ENCODE peak calls at places on chromosomes 5 and 9, in eight cellular contexts. One of them, this sample, is unnamed. For H3K4me1, the result is how much of the 10 kb centered on the place peaks cover.

GRCh38 chr9:92094655-92095054 is 20.6 kb downstream of the SPTLC1 start:
- DNase-seq in heart left ventricle: no peak
- DNase-seq in ovary: no peak
- DNase-seq in gastrocnemius medialis: no peak
- DNase-seq in sigmoid colon: no peak
- DNase-seq in vagina: no peak
- DNase-seq in body of pancreas: no peak
- DNase-seq in stomach: no peak
- DNase-seq in this sample: no peak

GRCh38 chr9:92527832-92528536 is 7.8 kb downstream of the ECM2 start:
- DNase-seq in gastrocnemius medialis: no peak
- DNase-seq in vagina: no peak
- DNase-seq in sigmoid colon: no peak
- DNase-seq in body of pancreas: no peak
- DNase-seq in ovary: no peak
- DNase-seq in stomach: no peak
- DNase-seq in heart left ventricle: no peak
- DNase-seq in this sample: no peak

GRCh38 chr9:536597-537511 is 304.6 kb upstream of the DMRT1 start:
- DNase-seq in heart left ventricle: no peak
- DNase-seq in vagina: no peak
- DNase-seq in ovary: no peak
- DNase-seq in body of pancreas: no peak
- DNase-seq in gastrocnemius medialis: no peak
- DNase-seq in sigmoid colon: no peak
- DNase-seq in stomach: no peak
- DNase-seq in this sample: no peak

GRCh38 chr9:81683214-81683613 is 6.1 kb downstream of the TLE1 start:
- DNase-seq in sigmoid colon: no peak
- DNase-seq in ovary: no peak
- DNase-seq in heart left ventricle: no peak
- DNase-seq in gastrocnemius medialis: no peak
- DNase-seq in body of pancreas: no peak
- DNase-seq in stomach: no peak
- DNase-seq in vagina: no peak
- DNase-seq in this sample: no peak

GRCh38 chr9:72477862-72478564 is 43.4 kb upstream of the TMC1 start:
- DNase-seq in ovary: no peak
- DNase-seq in heart left ventricle: peak
- DNase-seq in vagina: no peak
- DNase-seq in gastrocnemius medialis: no peak
- DNase-seq in body of pancreas: peak
- DNase-seq in stomach: peak
- DNase-seq in sigmoid colon: no peak
- DNase-seq in this sample: no peak

GRCh38 chr9:71629816-71630215 is 138.5 kb downstream of the CEMIP2 start:
- DNase-seq in heart left ventricle: no peak
- DNase-seq in body of pancreas: no peak
- DNase-seq in gastrocnemius medialis: no peak
- DNase-seq in sigmoid colon: no peak
- DNase-seq in stomach: no peak
- DNase-seq in ovary: no peak
- DNase-seq in vagina: no peak
- DNase-seq in this sample: no peak

GRCh38 chr9:70389642-70390266 is 24.7 kb downstream of the KLF9 start:
- DNase-seq in heart left ventricle: no peak
- DNase-seq in ovary: no peak
- DNase-seq in sigmoid colon: no peak
- DNase-seq in gastrocnemius medialis: no peak
- DNase-seq in body of pancreas: no peak
- DNase-seq in vagina: no peak
- DNase-seq in stomach: no peak
- DNase-seq in this sample: no peak

GRCh38 chr9:22165144-22165543 is 156.0 kb upstream of the CDKN2B start:
- DNase-seq in heart left ventricle: no peak
- DNase-seq in sigmoid colon: no peak
- DNase-seq in gastrocnemius medialis: no peak
- DNase-seq in stomach: no peak
- DNase-seq in vagina: no peak
- DNase-seq in body of pancreas: no peak
- DNase-seq in ovary: no peak
- DNase-seq in this sample: no peak

GRCh38 chr9:120392711-120393110 is 187.3 kb downstream of the CDK5RAP2 start:
- DNase-seq in body of pancreas: no peak
- DNase-seq in ovary: no peak
- DNase-seq in gastrocnemius medialis: no peak
- DNase-seq in heart left ventricle: no peak
- DNase-seq in sigmoid colon: peak
- DNase-seq in vagina: no peak
- DNase-seq in stomach: no peak
- DNase-seq in this sample: no peak

GRCh38 chr5:167720676-167721260 is 570.7 kb upstream of the WWC1 start:
- DNase-seq in vagina: no peak
- DNase-seq in body of pancreas: no peak
- DNase-seq in heart left ventricle: no peak
- DNase-seq in ovary: no peak
- DNase-seq in stomach: no peak
- DNase-seq in sigmoid colon: no peak
- DNase-seq in gastrocnemius medialis: no peak
- DNase-seq in this sample: no peak

GRCh38 chr9:133861103-133861502 is 123.0 kb upstream of the SARDH start:
- DNase-seq in ovary: no peak
- DNase-seq in gastrocnemius medialis: no peak
- DNase-seq in sigmoid colon: no peak
- DNase-seq in vagina: no peak
- DNase-seq in body of pancreas: no peak
- DNase-seq in stomach: no peak
- DNase-seq in heart left ventricle: no peak
- DNase-seq in this sample: no peak
- TF ChIP-seq POLR2A in ovary: no peak
- TF ChIP-seq POLR2A in gastrocnemius medialis: no peak
- TF ChIP-seq POLR2A in sigmoid colon: no peak
- TF ChIP-seq POLR2A in vagina: no peak
- TF ChIP-seq POLR2A in body of pancreas: no peak
- TF ChIP-seq POLR2A in stomach: no peak
- TF ChIP-seq POLR2A in heart left ventricle: no peak
- TF ChIP-seq POLR2A in this sample: no peak

GRCh38 chr9:137303893-137304382 is 1.9 kb upstream of the NRARP start:
- DNase-seq in vagina: no peak
- DNase-seq in heart left ventricle: peak
- DNase-seq in ovary: peak
- DNase-seq in gastrocnemius medialis: no peak
- DNase-seq in stomach: no peak
- DNase-seq in body of pancreas: no peak
- DNase-seq in sigmoid colon: no peak
- DNase-seq in this sample: no peak

GRCh38 chr9:137303031-137303892 is 1.2 kb upstream of the NRARP start:
- DNase-seq in body of pancreas: no peak
- DNase-seq in heart left ventricle: peak
- DNase-seq in gastrocnemius medialis: no peak
- DNase-seq in stomach: no peak
- DNase-seq in ovary: peak
- DNase-seq in sigmoid colon: peak
- DNase-seq in vagina: no peak
- DNase-seq in this sample: no peak

GRCh38 chr9:137305788-137306545 is 3.9 kb upstream of the NRARP start:
- DNase-seq in gastrocnemius medialis: no peak
- DNase-seq in stomach: no peak
- DNase-seq in ovary: no peak
- DNase-seq in vagina: no peak
- DNase-seq in heart left ventricle: peak
- DNase-seq in body of pancreas: no peak
- DNase-seq in sigmoid colon: no peak
- DNase-seq in this sample: peak

GRCh38 chr9:137305060-137305787 is 3.2 kb upstream of the NRARP start:
- DNase-seq in gastrocnemius medialis: no peak
- DNase-seq in ovary: peak
- DNase-seq in vagina: no peak
- DNase-seq in sigmoid colon: no peak
- DNase-seq in stomach: peak
- DNase-seq in heart left ventricle: peak
- DNase-seq in body of pancreas: peak
- DNase-seq in this sample: peak

DNA sequence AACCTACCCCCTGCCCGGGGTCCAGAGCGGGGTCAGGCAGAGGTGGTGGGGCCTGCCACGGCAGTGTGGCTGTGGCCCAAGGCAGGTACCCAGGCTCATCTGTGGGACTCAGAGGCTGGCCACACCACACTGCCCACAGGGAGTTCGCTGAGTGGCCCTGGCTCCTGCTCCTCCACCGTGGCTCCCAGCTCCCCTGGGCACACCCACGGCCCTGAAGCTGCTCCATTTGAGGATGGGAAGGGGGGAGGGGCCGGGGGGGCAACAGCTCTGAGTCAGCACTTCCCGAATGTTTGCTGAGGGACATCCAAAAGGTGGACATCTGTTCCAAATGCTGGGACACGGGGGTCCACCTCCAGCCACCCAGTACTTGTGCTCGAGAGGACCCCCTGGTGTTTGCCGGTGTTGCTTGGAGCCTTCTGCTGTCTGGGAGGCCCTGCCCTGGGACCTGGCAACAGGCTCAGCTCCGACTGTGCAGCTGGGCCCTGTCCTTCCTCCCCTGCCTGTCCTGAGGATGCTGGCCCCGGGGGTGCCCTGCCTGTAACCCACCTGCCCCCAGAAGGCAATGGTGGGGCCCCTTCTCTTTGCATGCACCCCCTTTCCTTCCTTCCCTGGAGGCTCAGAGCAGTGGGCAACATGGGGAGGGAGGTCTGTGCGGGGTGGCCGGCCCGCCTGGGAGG is 2.5 kb upstream of the NRARP start:
- DNase-seq in sigmoid colon: no peak
- DNase-seq in stomach: no peak
- DNase-seq in vagina: no peak
- DNase-seq in ovary: no peak
- DNase-seq in heart left ventricle: peak
- DNase-seq in gastrocnemius medialis: no peak
- DNase-seq in body of pancreas: no peak
- DNase-seq in this sample: no peak
- H3K4me1 ChIP-seq in sigmoid colon: under half
- H3K4me1 ChIP-seq in stomach: half or more
- H3K4me1 ChIP-seq in vagina: half or more
- H3K4me1 ChIP-seq in ovary: under half
- H3K4me1 ChIP-seq in heart left ventricle: under half
- H3K4me1 ChIP-seq in gastrocnemius medialis: under half
- H3K4me1 ChIP-seq in body of pancreas: half or more
- H3K4me1 ChIP-seq in this sample: under half

DNA sequence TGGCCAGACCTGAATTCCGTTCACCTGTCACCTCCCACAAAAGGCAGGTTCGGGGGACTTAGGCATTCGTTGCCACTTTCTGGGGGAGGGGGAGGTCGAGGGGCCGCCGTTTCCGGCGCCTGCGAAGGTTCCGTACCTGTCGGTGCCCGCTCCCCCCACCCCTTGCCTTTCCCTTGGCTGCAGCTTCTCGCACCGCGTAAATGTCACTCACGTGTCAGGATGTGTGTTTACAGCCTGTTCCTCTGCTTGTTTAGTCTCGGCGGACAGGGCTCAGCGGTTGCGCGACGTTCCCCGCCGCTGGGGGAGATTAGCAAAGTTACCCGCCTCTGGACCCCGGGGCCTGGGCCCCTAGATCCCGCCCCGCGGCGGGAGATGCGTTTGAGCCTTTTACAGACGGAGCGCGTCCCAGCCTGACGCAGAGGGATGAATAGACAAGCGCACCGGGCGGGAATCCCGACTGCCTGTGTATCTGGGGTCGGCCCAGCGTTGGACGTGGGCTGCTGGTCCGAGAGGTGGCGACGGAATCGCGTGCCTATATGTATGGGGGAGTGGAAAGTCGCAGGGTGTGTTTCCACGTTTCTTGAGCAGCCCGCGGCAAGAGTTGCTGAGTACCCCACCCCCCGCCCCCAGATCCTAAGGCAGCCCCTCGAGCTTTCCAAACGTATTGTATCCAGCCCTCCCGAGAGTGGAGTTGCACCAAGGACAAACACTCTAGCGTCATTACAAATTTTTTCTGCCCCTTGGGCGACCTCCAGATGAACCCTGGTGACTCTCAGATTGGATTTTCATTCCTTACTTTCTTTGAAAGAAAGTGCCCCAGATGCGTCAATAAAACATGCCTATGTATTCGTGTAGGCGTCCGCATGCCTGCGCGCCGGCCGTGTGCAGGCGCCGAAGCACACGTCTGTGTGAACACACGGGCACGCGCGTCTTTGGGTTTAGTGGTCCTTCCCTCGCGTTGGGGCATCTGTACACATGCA is 2.4 kb upstream of the LHX2 start:
- DNase-seq in stomach: no peak
- DNase-seq in vagina: no peak
- DNase-seq in heart left ventricle: no peak
- DNase-seq in sigmoid colon: no peak
- DNase-seq in body of pancreas: no peak
- DNase-seq in ovary: no peak
- DNase-seq in gastrocnemius medialis: no peak
- DNase-seq in this sample: no peak
- TF ChIP-seq POLR2A in stomach: no peak
- TF ChIP-seq POLR2A in vagina: no peak
- TF ChIP-seq POLR2A in heart left ventricle: no peak
- TF ChIP-seq POLR2A in sigmoid colon: no peak
- TF ChIP-seq POLR2A in body of pancreas: no peak
- TF ChIP-seq POLR2A in ovary: no peak
- TF ChIP-seq POLR2A in gastrocnemius medialis: no peak
- TF ChIP-seq POLR2A in this sample: no peak

GRCh38 chr5:56852228-56853000 is 37.1 kb downstream of the MAP3K1 start:
- DNase-seq in body of pancreas: no peak
- DNase-seq in heart left ventricle: no peak
- DNase-seq in stomach: no peak
- DNase-seq in gastrocnemius medialis: no peak
- DNase-seq in sigmoid colon: no peak
- DNase-seq in vagina: no peak
- DNase-seq in ovary: no peak
- DNase-seq in this sample: no peak
- H3K4me1 ChIP-seq in body of pancreas: half or more
- H3K4me1 ChIP-seq in heart left ventricle: under half
- H3K4me1 ChIP-seq in stomach: half or more
- H3K4me1 ChIP-seq in gastrocnemius medialis: under half
- H3K4me1 ChIP-seq in sigmoid colon: under half
- H3K4me1 ChIP-seq in vagina: half or more
- H3K4me1 ChIP-seq in ovary: under half
- H3K4me1 ChIP-seq in this sample: under half

DNA sequence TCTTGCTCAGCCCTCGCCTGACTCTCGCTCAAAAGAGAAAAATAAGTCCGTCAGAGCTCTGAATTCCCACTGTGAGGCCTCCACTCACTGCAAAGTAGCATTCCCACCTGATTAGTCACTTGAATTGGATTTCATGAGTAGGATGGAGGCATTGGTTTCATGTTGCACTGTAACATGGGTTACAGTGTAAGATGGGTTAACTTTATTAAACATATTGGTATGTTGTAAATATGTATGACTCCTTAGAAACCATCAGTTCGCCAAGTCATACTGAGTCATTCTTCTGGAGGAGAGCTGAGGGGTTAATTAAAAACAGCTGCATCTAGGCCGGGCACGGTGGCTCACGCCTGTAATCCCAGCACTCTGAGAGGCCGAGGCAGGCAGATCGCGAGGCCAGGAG is 93.8 kb upstream of the BNC2 start:
- DNase-seq in gastrocnemius medialis: no peak
- DNase-seq in ovary: no peak
- DNase-seq in heart left ventricle: no peak
- DNase-seq in body of pancreas: no peak
- DNase-seq in vagina: no peak
- DNase-seq in sigmoid colon: no peak
- DNase-seq in stomach: no peak
- DNase-seq in this sample: no peak
- TF ChIP-seq POLR2A in gastrocnemius medialis: no peak
- TF ChIP-seq POLR2A in ovary: no peak
- TF ChIP-seq POLR2A in heart left ventricle: no peak
- TF ChIP-seq POLR2A in body of pancreas: no peak
- TF ChIP-seq POLR2A in vagina: no peak
- TF ChIP-seq POLR2A in sigmoid colon: no peak
- TF ChIP-seq POLR2A in stomach: no peak
- TF ChIP-seq POLR2A in this sample: no peak

This sample was measured in uterus.